ENCODE peak calls at places on chromosomes 13 and 19, in eight cellular contexts. Y is NCI-H1105 treated with DMSO at 0.1 percent for 48 hours; Q is NCI-H446 treated with DMSO at 0.1 percent for 48 hours; E is right lobe of liver; U is HTR-8/SVneo; F is HT-29; L is CD8-positive, alpha-beta memory T cell; X is activated CD4-positive, alpha-beta T cell treated with anti-CD3 and anti-CD28 coated beads for 4 hours. O is an unnamed sample.

GRCh38 chr13:36074659-36075058 is 56.5 kb downstream of the DCLK1 start:
- DNase-seq in Y (peak; percentile 32), Q (peak; percentile 56), E (no peak), U (no peak), F (no peak), L (no peak), X (no peak), O (no peak)

GRCh38 chr19:3270908-3271307 is 46.4 kb downstream of the CELF5 start:
- DNase-seq in Y (peak; percentile 96), Q (peak; percentile 41), E (no peak), U (no peak), F (peak; percentile 18), L (peak; percentile 76), X (peak; percentile 60), O (no peak)

GRCh38 chr13:73244486-73244885 is 185.7 kb downstream of the KLF5 start:
- DNase-seq in Y (no peak), Q (no peak), E (no peak), U (no peak), F (peak; percentile 83), L (no peak), X (no peak), O (no peak)

GRCh38 chr19:47696635-47697034 is 16.6 kb upstream of the EHD2 start:
- DNase-seq in Y (no peak), Q (no peak), E (no peak), U (no peak), F (no peak), L (no peak), X (no peak), O (no peak)

GRCh38 chr13:27138457-27139093 is 33.0 kb downstream of the USP12 start:
- DNase-seq in Y (no peak), Q (no peak), E (no peak), U (no peak), F (no peak), L (no peak), X (no peak), O (no peak)

GRCh38 chr19:10808937-10809655 is 26.9 kb downstream of the TMED1 start:
- DNase-seq in Y (no peak), Q (no peak), E (no peak), U (no peak), F (no peak), L (no peak), X (peak; percentile 17), O (no peak)

GRCh38 chr13:42626461-42626860 is 52.5 kb downstream of the TNFSF11 start:
- DNase-seq in Y (no peak), Q (no peak), E (no peak), U (no peak), F (no peak), L (no peak), X (no peak), O (no peak)

GRCh38 chr13:53743906-53744305 is 715.3 kb downstream of the OLFM4 start:
- DNase-seq in Y (no peak), Q (no peak), E (no peak), U (no peak), F (peak; percentile 5), L (no peak), X (no peak), O (no peak)

GRCh38 chr19:41646589-41647204 is 19.8 kb upstream of the CEACAM4 start:
- DNase-seq in Y (no peak), Q (no peak), E (no peak), U (no peak), F (no peak), L (no peak), X (peak; percentile 35), O (no peak)

GRCh38 chr19:1113986-1114483 is 10.2 kb downstream of the GPX4 start:
- DNase-seq in Y (no peak), Q (no peak), E (no peak), U (no peak), F (no peak), L (peak; percentile 53), X (no peak), O (no peak)

GRCh38 chr19:42428676-42429075 is 1.5 kb upstream of the LIPE start:
- DNase-seq in Y (no peak), Q (no peak), E (no peak), U (no peak), F (no peak), L (no peak), X (no peak), O (no peak)

GRCh38 chr19:47729468-47729798 is 15.9 kb upstream of the NOP53 start:
- DNase-seq in Y (no peak), Q (no peak), E (no peak), U (peak; percentile 92), F (peak; percentile 97), L (no peak), X (no peak), O (peak; percentile 65)

GRCh38 chr13:63433546-63434150 is 2018.0 kb upstream of the PCDH20 start:
- DNase-seq in Y (no peak), Q (no peak), E (no peak), U (no peak), F (peak; percentile 16), L (no peak), X (no peak), O (no peak)

GRCh38 chr13:40318366-40318765 is 348.1 kb downstream of the FOXO1 start:
- DNase-seq in Y (peak; percentile 40), Q (no peak), E (no peak), U (no peak), F (peak; percentile 61), L (no peak), X (no peak), O (no peak)

O was measured in thoracic aorta.